ENCODE peak calls at places on chromosomes 16 and 17, in eight cellular contexts. N is stomach, C is H1, X is sigmoid colon, O is tibial nerve, Q is ovary, T is SK-N-SH, G is esophagus muscularis mucosa. M is an unnamed sample.

GRCh38 chr16:83205896-83206295 is 579.1 kb downstream of the CDH13 start:
- DNase-seq in C (no peak), X (no peak), T (no peak), G (no peak), O (no peak), N (no peak), Q (no peak), M (no peak)

GRCh38 chr17:64256913-64257807 is 5.9 kb downstream of the TEX2 start:
- DNase-seq in X (no peak), G (no peak), N (no peak), O (no peak), T (no peak), C (no peak), Q (no peak), M (no peak)

GRCh38 chr17:56678249-56679144 is 85.0 kb downstream of the NOG start:
- DNase-seq in Q (no peak), G (no peak), N (no peak), C (no peak), T (peak; percentile 58), O (no peak), X (no peak), M (no peak)

GRCh38 chr17:75516619-75517276 is 420 bp downstream of the TSEN54 start:
- DNase-seq in X (no peak), G (no peak), O (no peak), T (no peak), Q (peak; percentile 58), N (no peak), C (no peak), M (no peak)

GRCh38 chr17:71980171-71980570 is 140.6 kb upstream of the SOX9 start:
- DNase-seq in X (no peak), T (no peak), N (no peak), C (no peak), Q (no peak), G (no peak), O (no peak), M (no peak)

GRCh38 chr17:3502466-3502865 is 26.7 kb downstream of the ASPA start:
- DNase-seq in Q (no peak), G (no peak), C (no peak), O (no peak), N (no peak), T (no peak), X (no peak), M (no peak)

GRCh38 chr17:39928868-39929651 is 1.5 kb downstream of the LRRC3C start:
- DNase-seq in C (no peak), Q (no peak), N (no peak), X (no peak), G (no peak), T (no peak), O (no peak), M (no peak)

GRCh38 chr17:40025991-40026815 is 11.0 kb downstream of the CSF3 start:
- DNase-seq in N (no peak), G (no peak), C (no peak), T (no peak), Q (no peak), X (no peak), O (no peak), M (no peak)

GRCh38 chr16:85522517-85522841 is 90.6 kb upstream of the GSE1 start:
- DNase-seq in T (no peak), C (no peak), G (no peak), N (no peak), Q (no peak), O (no peak), X (no peak), M (no peak)

GRCh38 chr16:82633964-82634600 is 7.3 kb downstream of the CDH13 start:
- DNase-seq in G (no peak), O (no peak), Q (no peak), X (peak; percentile 41), N (no peak), T (no peak), C (no peak), M (no peak)

GRCh38 chr17:44353656-44354331 is 8.7 kb downstream of the GRN start:
- DNase-seq in X (no peak), T (no peak), N (peak; percentile 46), C (no peak), O (no peak), G (no peak), Q (no peak), M (no peak)

GRCh38 chr17:49843774-49844350 is 4.0 kb downstream of the TAC4 start:
- DNase-seq in Q (no peak), X (peak; percentile 41), N (no peak), T (no peak), G (no peak), O (no peak), C (no peak), M (no peak)

GRCh38 chr16:10624527-10624926 is 44.1 kb upstream of the EMP2 start:
- DNase-seq in C (no peak), X (no peak), G (no peak), N (no peak), Q (no peak), T (no peak), O (no peak), M (no peak)

GRCh38 chr16:10625595-10626357 is 45.4 kb upstream of the EMP2 start:
- DNase-seq in X (no peak), T (no peak), O (no peak), G (no peak), Q (no peak), C (no peak), N (no peak), M (no peak)

GRCh38 chr16:10635367-10636021 is 55.1 kb upstream of the EMP2 start:
- DNase-seq in T (no peak), Q (no peak), N (no peak), G (no peak), X (no peak), O (no peak), C (no peak), M (no peak)

DNA sequence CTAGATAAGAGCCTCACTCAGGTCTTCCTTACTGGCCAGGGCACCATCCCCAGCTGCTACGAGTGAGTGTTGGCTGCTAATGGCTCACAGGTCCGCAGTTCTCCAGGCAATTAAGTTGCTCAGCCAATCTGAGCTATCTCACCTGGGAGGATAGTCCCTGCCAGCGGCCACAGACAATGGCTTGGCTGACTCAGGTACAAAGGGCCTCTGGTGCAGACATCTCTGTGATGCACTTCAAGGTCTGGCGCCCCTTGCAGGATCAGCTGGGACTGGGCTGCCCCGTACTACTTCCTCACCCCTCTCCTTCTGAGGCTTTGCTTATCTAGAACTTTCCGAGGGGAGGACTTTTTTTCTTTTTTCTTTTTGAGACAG is 49.2 kb upstream of the EMP2 start:
- DNase-seq in G (no peak), X (no peak), O (no peak), T (no peak), N (no peak), C (no peak), Q (no peak), M (no peak)
- TF ChIP-seq EP300 in G (no peak), X (no peak), O (no peak), T (no peak), N (no peak), C (no peak), Q (no peak), M (no peak)

GRCh38 chr17:17681744-17682292 is 560 bp downstream of the RAI1 start:
- DNase-seq in Q (peak; percentile 74), N (no peak), C (no peak), O (no peak), T (peak; percentile 75), G (no peak), X (peak; percentile 80), M (peak; percentile 76)

GRCh38 chr17:17681187-17681743 is at the start of gene RAI1:
- DNase-seq in Q (peak; percentile 85), N (peak; percentile 81), C (no peak), O (peak; percentile 44), G (no peak), X (peak; percentile 90), T (peak; percentile 95), M (no peak)

GRCh38 chr17:17679243-17679642 is 2.0 kb upstream of the RAI1 start:
- DNase-seq in N (no peak), O (no peak), X (no peak), C (no peak), Q (no peak), G (no peak), T (no peak), M (no peak)

GRCh38 chr17:17679748-17680147 is 1.5 kb upstream of the RAI1 start:
- DNase-seq in T (no peak), C (no peak), X (no peak), G (no peak), Q (no peak), O (no peak), N (no peak), M (no peak)

GRCh38 chr17:17680477-17681186 is 626 bp upstream of the RAI1 start:
- DNase-seq in X (no peak), G (no peak), T (no peak), N (no peak), O (no peak), Q (no peak), C (no peak), M (no peak)
- H3K27me3 ChIP-seq in X (no peaks in the 10 kb centered on the region), G (no peaks in the 10 kb centered on the region), T (no peaks in the 10 kb centered on the region), N (no peaks in the 10 kb centered on the region), O (no peaks in the 10 kb centered on the region), Q (no peaks in the 10 kb centered on the region), C (peaks cover 89% of the 10 kb centered on the region), M (no peaks in the 10 kb centered on the region)

DNA sequence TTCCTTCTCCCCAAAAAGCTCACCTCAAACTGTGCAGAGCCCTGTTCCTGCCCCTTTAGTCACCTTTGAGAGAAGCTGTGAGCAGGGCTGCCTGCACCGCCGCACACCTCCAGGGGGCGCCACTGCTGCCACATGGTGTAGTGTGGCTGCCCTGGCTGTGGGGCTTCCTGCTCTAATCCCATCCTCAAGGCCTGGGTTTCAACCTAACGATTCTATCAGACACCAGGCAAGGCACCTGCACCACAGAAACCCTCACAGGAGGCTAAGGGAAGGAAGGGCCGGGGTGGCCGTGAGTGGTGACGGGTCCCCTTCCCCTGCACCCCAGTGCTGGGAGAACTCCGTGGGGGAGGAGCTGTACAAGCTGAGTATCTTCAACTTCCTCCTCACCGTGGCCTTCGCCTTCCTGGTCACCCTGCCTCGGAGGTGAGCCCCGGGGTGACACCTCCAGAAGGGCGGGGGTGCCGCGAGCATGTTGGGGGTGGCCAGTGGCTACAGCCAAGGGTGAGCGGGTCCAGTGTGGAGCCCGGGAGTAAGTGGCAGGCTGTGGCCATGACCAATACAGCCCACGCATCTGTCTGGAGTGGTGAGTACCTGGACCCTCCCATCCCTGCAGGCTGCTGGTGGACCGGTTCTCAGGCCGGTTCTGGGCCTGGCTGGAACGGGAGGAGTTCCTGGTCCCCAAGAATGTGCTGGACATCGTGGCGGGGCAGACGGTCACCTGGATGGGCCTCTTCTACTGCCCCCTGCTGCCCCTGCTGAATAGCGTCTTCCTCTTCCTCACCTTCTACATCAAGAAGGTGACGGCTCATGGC is 7.0 kb downstream of the TMC8 start:
- DNase-seq in C (no peak), T (peak; percentile 60), G (no peak), O (no peak), N (no peak), X (no peak), Q (peak; percentile 14), M (peak; percentile 82)
- TF ChIP-seq EP300 in C (no peak), T (no peak), G (no peak), O (no peak), N (no peak), X (no peak), Q (no peak), M (no peak)

DNA sequence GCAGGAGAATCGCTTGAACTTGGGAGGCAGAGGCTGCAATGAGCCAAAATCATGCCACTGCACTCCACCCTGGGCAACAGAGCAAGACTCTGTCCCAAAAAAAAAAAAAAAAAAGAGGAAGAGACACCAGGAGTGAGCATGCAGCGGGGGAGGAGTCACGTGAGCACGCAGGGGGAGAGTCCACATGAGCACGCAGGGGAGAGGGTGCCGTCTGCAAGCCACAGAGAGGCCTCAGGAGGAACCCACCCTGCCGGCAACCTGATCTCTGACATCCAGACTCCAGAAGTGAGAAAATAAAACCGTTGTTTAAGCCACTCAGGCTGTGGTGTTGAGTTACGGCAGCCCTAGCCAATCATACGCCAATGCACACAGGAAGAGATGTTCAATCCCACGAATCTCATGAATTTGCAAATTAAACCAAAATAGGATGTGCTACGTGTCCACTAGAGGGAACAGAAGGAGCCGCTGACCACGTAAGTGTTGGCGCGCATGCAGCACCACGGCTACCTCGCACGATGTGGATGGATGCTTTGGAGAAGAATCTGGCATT is 42.2 kb downstream of the CCDC57 start:
- DNase-seq in Q (no peak), C (no peak), X (no peak), N (no peak), T (no peak), O (peak; percentile 38), G (no peak), M (no peak)
- H3K27me3 ChIP-seq in Q (no peaks in the 10 kb centered on the region), C (peaks cover 45% of the 10 kb centered on the region), X (no peaks in the 10 kb centered on the region), N (no peaks in the 10 kb centered on the region), T (no peaks in the 10 kb centered on the region), O (no peaks in the 10 kb centered on the region), G (no peaks in the 10 kb centered on the region), M (no peaks in the 10 kb centered on the region)

M was measured in suprapubic skin.